ENCODE peak calls at places on chromosome 22, in seven cellular contexts. S is mesendoderm; P is activated naive CD4-positive, alpha-beta T cell treated with anti-CD3 and anti-CD28 coated beads, Interleukin-2, amount 10 ng/mL, durations not matched to agents 7 days and 5 days; L is stimulated activated CD8-positive, alpha-beta memory T cell treated with anti-CD3 and anti-CD28 coated beads, Interleukin-4, amount 100 ng/mL, for 1 hour; H is activated CD8-positive, alpha-beta memory T cell treated with anti-CD3 and anti-CD28 coated beads for 1 hour; M is activated CD4-positive, alpha-beta T cell treated with anti-CD3 and anti-CD28 coated beads for 48 hours; W is NCI-H510A. I is an unnamed sample.

GRCh38 chr22:47367107-47367690 is 604.7 kb downstream of the TBC1D22A start:
- DNase-seq in S (no peak), P (no peak), L (no peak), H (no peak), M (no peak), W (no peak), I (no peak)

GRCh38 chr22:17818166-17818565 is 43.9 kb upstream of the BID start:
- DNase-seq in S (no peak), P (no peak), L (no peak), H (no peak), M (no peak), W (no peak), I (no peak)

GRCh38 chr22:20979243-20979809 is 2.8 kb upstream of the LZTR1 start:
- DNase-seq in S (peak; percentile 98), P (peak; percentile 80), L (peak; percentile 26), H (peak; percentile 20), M (peak; percentile 85), W (no peak), I (no peak)

GRCh38 chr22:24423519-24424000 is 3.8 kb upstream of the ADORA2A start:
- DNase-seq in S (peak; percentile 42), P (peak; percentile 70), L (peak; percentile 41), H (no peak), M (peak; percentile 75), W (no peak), I (no peak)

GRCh38 chr22:20514658-20515406 is 7.4 kb downstream of the MED15 start:
- DNase-seq in S (no peak), P (no peak), L (no peak), H (no peak), M (peak; percentile 36), W (no peak), I (no peak)

GRCh38 chr22:30208631-30209603 is 37.6 kb downstream of the LIF start:
- DNase-seq in S (peak; percentile 53), P (no peak), L (no peak), H (no peak), M (no peak), W (no peak), I (no peak)

GRCh38 chr22:29205598-29206371 is at the start of gene EMID1:
- DNase-seq in S (peak; percentile 37), P (peak; percentile 36), L (no peak), H (no peak), M (peak; percentile 31), W (no peak), I (no peak)

GRCh38 chr22:50678218-50678650 is 5.6 kb downstream of the SHANK3 start:
- DNase-seq in S (no peak), P (no peak), L (no peak), H (no peak), M (no peak), W (no peak), I (no peak)

GRCh38 chr22:44286673-44287072 is 26.1 kb downstream of the SHISAL1 start:
- DNase-seq in S (no peak), P (no peak), L (no peak), H (no peak), M (no peak), W (no peak), I (no peak)